ENCODE peak calls at places on chromosomes 4 and X, in six cellular contexts. S, C, K, G, Y and L are unnamed samples.
A peak's percentile ranks its signal among the peaks of the same experiment; 100 is the strongest.

GRCh38 chrX:153310901-153311300 is 10.7 kb downstream of the PNMA6F start:
- DNase-seq in K (no peak), S (no peak), Y (no peak), C (no peak), G (no peak), L (no peak)

GRCh38 chrX:119495734-119496520 is 27.7 kb downstream of the SLC25A5 start:
- DNase-seq in C (no peak), S (no peak), Y (no peak), G (no peak), K (peak; percentile 63), L (no peak)

GRCh38 chr4:187656953-187657352 is 338.6 kb upstream of the ZFP42 start:
- DNase-seq in S (peak; percentile 21), C (no peak), K (no peak), Y (no peak), G (no peak), L (no peak)

GRCh38 chrX:78024349-78025108 is 55.1 kb upstream of the PGAM4 start:
- DNase-seq in S (no peak), C (no peak), K (peak; percentile 56), Y (peak; percentile 14), G (no peak), L (no peak)

GRCh38 chr4:182346675-182347375 is 103.6 kb downstream of the TENM3 start:
- DNase-seq in G (no peak), K (no peak), Y (no peak), S (no peak), C (no peak), L (no peak)

GRCh38 chrX:38805294-38806053 is 4.2 kb downstream of the MID1IP1 start:
- DNase-seq in K (peak; percentile 70), G (no peak), Y (peak; percentile 20), C (no peak), S (peak; percentile 58), L (peak; percentile 79)

GRCh38 chr4:143391895-143392294 is 55.2 kb downstream of the GAB1 start:
- DNase-seq in K (no peak), S (peak; percentile 68), G (no peak), C (no peak), Y (no peak), L (no peak)

GRCh38 chrX:45760187-45760742 is 559.6 kb upstream of the DIPK2B start:
- DNase-seq in C (no peak), K (no peak), S (no peak), G (no peak), Y (no peak), L (no peak)

GRCh38 chrX:134526399-134526798 is 66.4 kb downstream of the HPRT1 start:
- DNase-seq in C (no peak), G (no peak), S (peak; percentile 20), Y (no peak), K (no peak), L (no peak)

GRCh38 chrX:118499295-118499694 is 3.7 kb downstream of the DOCK11 start:
- DNase-seq in S (no peak), G (no peak), Y (no peak), C (no peak), K (no peak), L (no peak)

GRCh38 chr4:88101165-88101564 is 57.3 kb downstream of the ABCG2 start:
- DNase-seq in Y (no peak), S (no peak), K (no peak), G (no peak), C (no peak), L (no peak)

GRCh38 chrX:97860206-97860605 is 976.5 kb downstream of the RPA4 start:
- DNase-seq in S (peak; percentile 51), G (peak; percentile 20), K (no peak), C (no peak), Y (no peak), L (no peak)

GRCh38 chrX:108443065-108443464 is 3.4 kb downstream of the COL4A5 start:
- DNase-seq in K (no peak), Y (no peak), C (no peak), S (no peak), G (no peak), L (no peak)

GRCh38 chrX:108437354-108437753 is 868 bp downstream of the COL4A6 start:
- DNase-seq in Y (no peak), G (no peak), C (no peak), S (no peak), K (no peak), L (no peak)

GRCh38 chrX:108437789-108438623 is at the start of gene COL4A6:
- DNase-seq in S (no peak), Y (no peak), K (no peak), C (no peak), G (no peak), L (peak; percentile 2)

GRCh38 chrX:108439434-108439883 is at the start of gene COL4A5:
- DNase-seq in C (no peak), S (peak; percentile 94), K (no peak), G (peak; percentile 64), Y (no peak), L (peak; percentile 20)

GRCh38 chrX:108439961-108440696 is 491 bp downstream of the COL4A5 start:
- DNase-seq in K (no peak), Y (no peak), S (no peak), G (no peak), C (no peak), L (peak; percentile 15)
- H3K4me3 ChIP-seq in K (peak overlapping the region; percentile 36), Y (no peak overlapping the region), S (peak overlapping the region; percentile 80), G (peak overlapping the region; percentile 64), C (peak overlapping the region; percentile 62), L (peak overlapping the region; percentile 29)

GRCh38 chrX:21740329-21741274 is 17.3 kb downstream of the SMPX start:
- DNase-seq in S (no peak), K (no peak), Y (peak; percentile 16), C (no peak), G (no peak), L (no peak)

GRCh38 chrX:21738145-21738949 is 19.6 kb downstream of the SMPX start:
- DNase-seq in K (no peak), S (no peak), G (no peak), Y (peak; percentile 87), C (peak; percentile 48), L (no peak)

GRCh38 chrX:21741869-21742701 is 15.8 kb downstream of the SMPX start:
- DNase-seq in G (no peak), Y (peak; percentile 16), K (no peak), C (no peak), S (peak; percentile 40), L (no peak)

GRCh38 chrX:21741378-21741777 is 16.5 kb downstream of the SMPX start:
- DNase-seq in C (no peak), Y (no peak), K (no peak), G (no peak), S (no peak), L (no peak)

DNA sequence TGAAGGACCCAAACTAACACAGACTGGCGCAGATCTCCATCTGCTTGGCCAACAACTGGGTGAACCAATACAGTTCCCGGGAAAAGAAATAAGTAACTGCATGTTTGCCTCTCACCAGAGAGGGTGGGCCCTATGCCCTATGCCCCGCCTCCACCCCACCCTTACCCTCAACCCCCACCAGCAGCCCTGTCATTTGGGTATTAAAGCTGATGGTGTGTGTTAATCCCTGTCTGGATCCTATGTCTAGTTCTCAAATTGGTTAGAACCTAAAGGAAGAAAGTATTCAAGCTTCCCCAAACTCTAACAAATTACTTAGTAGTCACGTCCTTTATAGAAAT is 19.0 kb downstream of the SMPX start:
- DNase-seq in C (no peak), S (no peak), G (no peak), Y (peak; percentile 73), K (no peak), L (no peak)
- H3K4me3 ChIP-seq in C (no peak overlapping the region), S (no peak overlapping the region), G (no peak overlapping the region), Y (peak overlapping the region; percentile 40), K (no peak overlapping the region), L (no peak overlapping the region)

GRCh38 chr4:152651473-152652060 is 28.2 kb downstream of the TMEM154 start:
- DNase-seq in S (no peak), Y (no peak), G (no peak), K (no peak), C (no peak), L (no peak)
- H3K4me3 ChIP-seq in S (no peak overlapping the region), Y (no peak overlapping the region), G (no peak overlapping the region), K (no peak overlapping the region), C (no peak overlapping the region), L (no peak overlapping the region)

DNA sequence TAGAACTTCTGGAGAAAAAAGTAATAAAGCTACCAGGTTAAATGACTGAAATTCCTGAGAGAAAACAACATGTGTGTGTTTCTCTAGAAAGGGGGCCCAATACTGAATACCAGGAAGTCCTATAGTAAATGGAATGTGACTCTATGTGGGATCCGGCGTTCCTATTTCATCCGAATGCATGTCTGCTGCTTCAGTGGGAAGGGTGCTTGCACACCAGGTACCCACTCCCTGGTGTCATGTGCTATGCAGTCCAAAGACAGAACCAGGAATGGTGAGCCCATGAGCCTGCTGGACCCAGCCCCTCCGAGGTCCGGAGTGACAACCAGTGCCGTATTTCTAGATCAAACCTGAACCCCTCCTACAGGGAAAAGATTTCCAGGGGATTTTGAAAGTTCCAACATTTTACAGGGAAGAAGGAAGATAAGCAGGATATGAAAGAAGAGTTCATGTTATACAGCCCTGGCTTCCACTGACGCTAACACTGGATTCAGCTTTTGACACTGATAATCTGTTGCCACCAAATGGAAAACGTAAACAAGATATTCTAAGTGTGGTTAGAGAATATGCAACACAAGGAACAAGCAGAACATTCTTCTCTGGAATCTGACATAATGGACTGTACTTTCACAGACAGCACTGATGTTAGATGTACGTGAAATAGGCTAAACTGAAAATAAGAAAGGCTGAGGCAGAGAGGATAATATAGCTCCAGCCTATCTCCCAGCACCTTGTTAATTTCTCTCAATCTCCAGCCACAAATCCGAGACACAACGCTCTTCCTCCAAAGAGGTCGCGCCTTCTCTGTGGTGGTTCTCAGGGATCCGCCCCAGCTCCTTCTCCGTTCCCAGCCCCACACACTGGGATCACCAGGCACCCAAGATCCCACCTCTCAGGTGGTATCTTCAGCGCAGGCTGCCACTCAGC is 725 bp upstream of the CXCL1 start:
- DNase-seq in S (no peak), C (no peak), K (peak; percentile 48), G (no peak), Y (peak; percentile 44), L (no peak)
- H3K4me3 ChIP-seq in S (peak overlapping the region; percentile 56), C (peak overlapping the region; percentile 69), K (peak overlapping the region; percentile 74), G (peak overlapping the region; percentile 62), Y (peak overlapping the region; percentile 66), L (no peak overlapping the region)

DNA sequence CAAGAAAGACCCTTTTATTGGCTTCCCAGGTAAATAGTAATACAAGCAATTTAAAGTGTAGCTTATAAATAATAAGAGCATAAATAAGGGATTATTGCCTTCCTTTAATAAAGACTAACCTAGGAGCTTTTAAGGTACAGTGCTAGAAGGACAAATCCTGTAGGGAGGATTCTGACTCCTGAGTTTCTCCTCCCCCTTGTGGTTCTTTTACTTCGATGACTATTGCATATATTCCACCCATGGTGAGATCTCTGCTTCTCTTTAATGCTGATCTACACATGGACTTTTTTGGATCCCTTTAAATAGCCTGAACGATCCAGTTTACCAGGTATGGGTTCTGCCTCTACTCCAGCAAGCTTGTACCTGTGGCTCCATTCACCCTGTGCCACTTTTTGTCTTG is 2.5 kb downstream of the GALNT7 start:
- DNase-seq in S (no peak), C (no peak), G (no peak), K (no peak), Y (no peak), L (no peak)
- H3K4me3 ChIP-seq in S (no peak overlapping the region), C (no peak overlapping the region), G (no peak overlapping the region), K (no peak overlapping the region), Y (no peak overlapping the region), L (no peak overlapping the region)